ENCODE peak calls at places on chromosomes 4 and X, in six cellular contexts. G, C, F, K, U and D are unnamed samples. For H3K4me1, the result is how much of the 10 kb centered on the place peaks cover.

GRCh38 chr4:106690487-106690886 is 321.9 kb upstream of the GIMD1 start:
- DNase-seq in G (no peak), C (no peak), F (no peak), K (no peak), U (no peak), D (no peak)

GRCh38 chr4:128455076-128455345 is 167.4 kb upstream of the PGRMC2 start:
- DNase-seq in G (no peak), C (no peak), F (no peak), K (no peak), U (no peak), D (no peak)

GRCh38 chrX:15874672-15875071 is 20.1 kb upstream of the AP1S2 start:
- DNase-seq in G (no peak), C (no peak), F (no peak), K (no peak), U (no peak), D (no peak)

GRCh38 chr4:102713096-102713495 is 47.7 kb downstream of the MANBA start:
- DNase-seq in G (no peak), C (no peak), F (no peak), K (peak), U (peak), D (no peak)

GRCh38 chrX:136839196-136839595 is 41.3 kb downstream of the RBMX start:
- DNase-seq in G (no peak), C (no peak), F (no peak), K (no peak), U (no peak), D (no peak)

GRCh38 chr4:16206848-16207247 is 19.4 kb downstream of the TAPT1 start:
- DNase-seq in G (no peak), C (no peak), F (no peak), K (no peak), U (no peak), D (no peak)

GRCh38 chr4:67727124-67727850 is 26.3 kb upstream of the UBA6 start:
- DNase-seq in G (no peak), C (no peak), F (no peak), K (no peak), U (peak), D (no peak)

GRCh38 chrX:135981010-135981409 is 4.2 kb upstream of the SLC9A6 start:
- DNase-seq in G (no peak), C (no peak), F (no peak), K (no peak), U (no peak), D (no peak)

GRCh38 chr4:115671581-115671980 is 558.2 kb upstream of the NDST4 start:
- DNase-seq in G (no peak), C (no peak), F (no peak), K (no peak), U (no peak), D (no peak)

GRCh38 chr4:53714377-53715140 is 123.3 kb upstream of the LNX1 start:
- DNase-seq in G (no peak), C (no peak), F (no peak), K (no peak), U (no peak), D (no peak)

GRCh38 chrX:120029354-120029753 is 48.1 kb downstream of the RHOXF2B start:
- DNase-seq in G (no peak), C (no peak), F (no peak), K (no peak), U (peak), D (no peak)

GRCh38 chr4:88171206-88171605 is 12.8 kb upstream of the ABCG2 start:
- DNase-seq in G (no peak), C (no peak), F (no peak), K (no peak), U (no peak), D (no peak)

GRCh38 chr4:113540859-113541258 is 220.7 kb downstream of the CAMK2D start:
- DNase-seq in G (no peak), C (no peak), F (no peak), K (no peak), U (no peak), D (no peak)

GRCh38 chrX:124268099-124268498 is 64.4 kb upstream of the TEX13D start:
- DNase-seq in G (no peak), C (no peak), F (no peak), K (no peak), U (no peak), D (no peak)

GRCh38 chr4:166282081-166282770 is 409.2 kb downstream of the TLL1 start:
- DNase-seq in G (no peak), C (no peak), F (no peak), K (no peak), U (no peak), D (no peak)

GRCh38 chr4:51842167-51842553 is 793 bp upstream of the DCUN1D4 start:
- DNase-seq in G (peak), C (no peak), F (no peak), K (no peak), U (no peak), D (no peak)

GRCh38 chr4:125314676-125315570 is at the start of gene FAT4:
- DNase-seq in G (peak), C (no peak), F (peak), K (peak), U (peak), D (no peak)

GRCh38 chr4:149279790-149280189 is 535.9 kb downstream of the IQCM start:
- DNase-seq in G (no peak), C (no peak), F (no peak), K (no peak), U (no peak), D (no peak)

GRCh38 chrX:139559383-139560042 is 29.0 kb downstream of the F9 start:
- DNase-seq in G (no peak), C (peak), F (no peak), K (peak), U (peak), D (peak)

GRCh38 chrX:138925330-138925729 is 213.8 kb upstream of the FGF13 start:
- DNase-seq in G (no peak), C (no peak), F (no peak), K (no peak), U (no peak), D (no peak)

GRCh38 chr4:57044996-57045395 is 65.2 kb downstream of the IGFBP7 start:
- DNase-seq in G (no peak), C (no peak), F (no peak), K (no peak), U (no peak), D (no peak)
- H3K4me1 ChIP-seq in G (half or more), C (under half), F (under half), K (half or more), U (under half), D (under half)

GRCh38 chr4:10089346-10089745 is 27.3 kb downstream of the WDR1 start:
- DNase-seq in G (no peak), C (no peak), F (peak), K (no peak), U (peak), D (no peak)
- H3K27ac ChIP-seq in G (no peak), C (no peak), F (no peak), K (no peak), U (no peak), D (no peak)

GRCh38 chr4:14700544-14700943 is 301.7 kb upstream of the CPEB2 start:
- DNase-seq in G (no peak), C (no peak), F (no peak), K (no peak), U (no peak), D (no peak)

GRCh38 chr4:14693728-14694127 is 308.6 kb upstream of the CPEB2 start:
- DNase-seq in G (no peak), C (no peak), F (no peak), K (no peak), U (no peak), D (no peak)

GRCh38 chr4:14700083-14700482 is 302.2 kb upstream of the CPEB2 start:
- DNase-seq in G (no peak), C (no peak), F (no peak), K (no peak), U (no peak), D (no peak)

GRCh38 chr4:14701389-14701788 is 300.9 kb upstream of the CPEB2 start:
- DNase-seq in G (no peak), C (no peak), F (no peak), K (no peak), U (no peak), D (no peak)

GRCh38 chr4:14695411-14695810 is 306.9 kb upstream of the CPEB2 start:
- DNase-seq in G (no peak), C (no peak), F (no peak), K (no peak), U (no peak), D (no peak)
- H3K4me1 ChIP-seq in G (under half), C (under half), F (under half), K (under half), U (under half), D (under half)

GRCh38 chr4:143085644-143086043 is 99.1 kb upstream of the USP38 start:
- DNase-seq in G (no peak), C (no peak), F (no peak), K (no peak), U (no peak), D (no peak)
- H3K27ac ChIP-seq in G (no peak), C (no peak), F (no peak), K (no peak), U (no peak), D (no peak)

GRCh38 chrX:57155171-57155570 is 18.0 kb upstream of the SPIN2A start:
- DNase-seq in G (no peak), C (no peak), F (no peak), K (no peak), U (peak), D (no peak)
- H3K4me1 ChIP-seq in G (under half), C (under half), F (under half), K (under half), U (under half), D (under half)

DNA sequence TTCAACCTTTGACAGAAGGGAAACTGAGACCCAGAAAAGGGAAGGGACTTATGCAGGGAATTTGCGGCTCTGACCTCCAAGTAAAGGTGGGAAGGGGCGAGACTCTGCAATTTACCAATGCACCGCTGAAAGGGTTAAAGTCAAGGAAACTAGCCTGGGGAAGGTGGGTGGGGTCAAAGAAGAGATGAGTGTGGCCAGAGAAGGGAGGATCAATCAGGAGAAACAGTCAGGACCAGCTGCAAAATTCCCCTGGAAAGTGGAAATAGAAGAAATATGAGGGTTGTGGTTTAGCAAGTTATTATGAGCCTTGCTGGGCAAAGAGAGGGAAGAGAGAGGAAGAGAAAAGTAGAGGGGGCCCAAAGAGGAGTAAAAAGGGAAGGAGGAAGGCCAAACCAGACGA is 30.5 kb downstream of the STARD8 start:
- DNase-seq in G (no peak), C (no peak), F (no peak), K (no peak), U (no peak), D (no peak)
- H3K27ac ChIP-seq in G (no peak), C (no peak), F (no peak), K (no peak), U (no peak), D (no peak)